ENCODE peak calls at places on chromosomes 4 and X, in seven cellular contexts. One of them, this sample, is unnamed.

GRCh38 chrX:135112096-135112729 is 8.1 kb downstream of the ETDB start:
- DNase-seq in ureter: no peak
- DNase-seq in IMR-90: peak
- DNase-seq in HT-29: peak
- DNase-seq in hepatic stellate cell: no peak
- DNase-seq in NCI-H1436: peak
- DNase-seq in neural crest cell: no peak
- DNase-seq in this sample: peak

GRCh38 chr4:24032371-24032989 is 142.6 kb upstream of the PPARGC1A start:
- DNase-seq in NCI-H1436: no peak
- DNase-seq in HT-29: peak
- DNase-seq in IMR-90: peak
- DNase-seq in neural crest cell: no peak
- DNase-seq in ureter: no peak
- DNase-seq in hepatic stellate cell: no peak
- DNase-seq in this sample: no peak

GRCh38 chr4:158825443-158826036 is 56.7 kb downstream of the FNIP2 start:
- DNase-seq in HT-29: no peak
- DNase-seq in hepatic stellate cell: no peak
- DNase-seq in IMR-90: no peak
- DNase-seq in NCI-H1436: no peak
- DNase-seq in ureter: no peak
- DNase-seq in neural crest cell: no peak
- DNase-seq in this sample: no peak

GRCh38 chrX:7925867-7926472 is 1.2 kb downstream of the PNPLA4 start:
- DNase-seq in hepatic stellate cell: peak
- DNase-seq in HT-29: peak
- DNase-seq in IMR-90: peak
- DNase-seq in ureter: peak
- DNase-seq in NCI-H1436: no peak
- DNase-seq in neural crest cell: peak
- DNase-seq in this sample: peak

GRCh38 chr4:89661490-89661889 is 175.5 kb downstream of the SNCA start:
- DNase-seq in neural crest cell: no peak
- DNase-seq in NCI-H1436: no peak
- DNase-seq in hepatic stellate cell: no peak
- DNase-seq in HT-29: peak
- DNase-seq in IMR-90: peak
- DNase-seq in ureter: no peak
- DNase-seq in this sample: no peak

GRCh38 chr4:13208558-13209193 is 275.5 kb downstream of the RAB28 start:
- DNase-seq in ureter: no peak
- DNase-seq in hepatic stellate cell: no peak
- DNase-seq in HT-29: no peak
- DNase-seq in neural crest cell: no peak
- DNase-seq in IMR-90: no peak
- DNase-seq in NCI-H1436: no peak
- DNase-seq in this sample: no peak

GRCh38 chrX:117120700-117121099 is 657.9 kb upstream of the CT83 start:
- DNase-seq in hepatic stellate cell: no peak
- DNase-seq in HT-29: peak
- DNase-seq in ureter: no peak
- DNase-seq in IMR-90: no peak
- DNase-seq in neural crest cell: no peak
- DNase-seq in NCI-H1436: no peak
- DNase-seq in this sample: no peak

GRCh38 chr4:87679449-87680169 is 29.5 kb downstream of the DMP1 start:
- DNase-seq in NCI-H1436: peak
- DNase-seq in neural crest cell: peak
- DNase-seq in hepatic stellate cell: peak
- DNase-seq in ureter: no peak
- DNase-seq in IMR-90: peak
- DNase-seq in HT-29: peak
- DNase-seq in this sample: no peak

GRCh38 chr4:17166954-17167353 is 268.5 kb upstream of the LDB2 start:
- DNase-seq in ureter: peak
- DNase-seq in HT-29: no peak
- DNase-seq in hepatic stellate cell: no peak
- DNase-seq in NCI-H1436: no peak
- DNase-seq in IMR-90: no peak
- DNase-seq in neural crest cell: no peak
- DNase-seq in this sample: no peak

This sample was measured in naive thymus-derived CD4-positive, alpha-beta T cell.